ENCODE peak calls at places on chromosomes 16 and 17, in four cellular contexts. G is uterus, K is heart right ventricle, Y is heart left ventricle. J is an unnamed sample. For H3K4me1, the result is how much of the 10 kb centered on the place peaks cover.

GRCh38 chr16:6753553-6753952 is 579.1 kb upstream of the RBFOX1 start:
- DNase-seq in G (no peak), Y (no peak), K (no peak), J (no peak)

GRCh38 chr16:19382887-19383816 is 34.5 kb upstream of the TMC5 start:
- DNase-seq in K (no peak), Y (no peak), G (no peak), J (no peak)

GRCh38 chr17:72117748-72118587 is 2.9 kb upstream of the SOX9 start:
- DNase-seq in K (peak), G (no peak), Y (no peak), J (no peak)

GRCh38 chr17:37743612-37743874 is 1.3 kb downstream of the HNF1B start:
- DNase-seq in G (no peak), K (no peak), Y (no peak), J (no peak)

GRCh38 chr17:48841395-48841831 is 10.6 kb downstream of the CALCOCO2 start:
- DNase-seq in Y (no peak), K (no peak), G (peak), J (no peak)

GRCh38 chr16:89365044-89365467 is 125.3 kb downstream of the ANKRD11 start:
- DNase-seq in Y (no peak), G (no peak), K (no peak), J (no peak)

GRCh38 chr17:81821603-81822311 is 11.3 kb downstream of the MCRIP1 start:
- DNase-seq in G (peak), Y (peak), K (peak), J (peak)

GRCh38 chr16:52773026-52773425 is 226.1 kb upstream of the TOX3 start:
- DNase-seq in K (no peak), Y (no peak), G (no peak), J (no peak)

GRCh38 chr16:54080524-54081008 is 206.0 kb downstream of the IRX3 start:
- DNase-seq in G (no peak), K (no peak), Y (no peak), J (no peak)

GRCh38 chr16:23869052-23869451 is 33.3 kb downstream of the PRKCB start:
- DNase-seq in G (no peak), K (no peak), Y (no peak), J (no peak)

GRCh38 chr16:70432800-70433455 is 6.0 kb downstream of the ST3GAL2 start:
- DNase-seq in Y (no peak), G (no peak), K (peak), J (no peak)

GRCh38 chr17:2972749-2973148 is 90.7 kb downstream of the OR1D5 start:
- DNase-seq in K (no peak), Y (no peak), G (no peak), J (no peak)

GRCh38 chr17:38403491-38403890 is 24.8 kb upstream of the ARHGAP23 start:
- DNase-seq in G (no peak), Y (no peak), K (no peak), J (no peak)

GRCh38 chr16:58053682-58054005 is 28.1 kb downstream of the MMP15 start:
- DNase-seq in K (no peak), Y (no peak), G (no peak), J (no peak)

GRCh38 chr16:20884240-20884556 is 16.0 kb downstream of the DCUN1D3 start:
- DNase-seq in K (no peak), G (peak), Y (no peak), J (no peak)

GRCh38 chr17:71828182-71828596 is 292.6 kb upstream of the SOX9 start:
- DNase-seq in G (no peak), Y (no peak), K (no peak), J (no peak)

GRCh38 chr16:89113661-89114060 is 20.0 kb downstream of the ACSF3 start:
- DNase-seq in K (no peak), G (no peak), Y (peak), J (peak)

GRCh38 chr17:81510798-81511549 is 1.6 kb downstream of the ACTG1 start:
- DNase-seq in Y (no peak), G (no peak), K (no peak), J (no peak)

GRCh38 chr16:85605912-85606841 is 6.9 kb upstream of the GSE1 start:
- DNase-seq in Y (no peak), K (no peak), G (no peak), J (no peak)

GRCh38 chr16:85607331-85607765 is 5.8 kb upstream of the GSE1 start:
- DNase-seq in K (no peak), Y (no peak), G (no peak), J (no peak)

GRCh38 chr16:85608515-85608885 is 4.6 kb upstream of the GSE1 start:
- DNase-seq in G (no peak), K (no peak), Y (no peak), J (no peak)

GRCh38 chr16:85607796-85608514 is 5.2 kb upstream of the GSE1 start:
- DNase-seq in K (no peak), Y (no peak), G (no peak), J (no peak)

DNA sequence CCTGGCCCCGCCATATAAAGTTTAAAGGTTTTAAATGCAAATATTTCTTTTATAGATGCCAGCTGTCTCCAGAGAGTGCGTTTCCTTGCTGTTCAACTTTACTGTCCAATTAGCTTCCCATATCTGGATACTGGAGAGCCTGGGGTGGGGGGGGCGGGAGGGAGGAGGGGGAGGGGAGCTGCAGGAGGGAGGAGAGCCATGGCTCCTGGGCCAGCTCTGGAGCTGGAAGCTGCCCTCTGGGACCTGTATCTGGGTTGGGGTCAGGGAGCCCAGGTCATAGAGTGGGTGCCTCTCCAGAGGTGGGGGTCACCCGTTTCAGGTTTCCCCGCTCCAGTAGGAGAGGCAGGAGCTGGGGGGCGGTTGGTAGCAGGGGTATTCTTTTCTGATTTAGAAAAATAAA is 6.2 kb upstream of the GSE1 start:
- DNase-seq in Y (no peak), K (no peak), G (no peak), J (no peak)
- H3K4me1 ChIP-seq in Y (under half), K (under half), G (under half), J (under half)

DNA sequence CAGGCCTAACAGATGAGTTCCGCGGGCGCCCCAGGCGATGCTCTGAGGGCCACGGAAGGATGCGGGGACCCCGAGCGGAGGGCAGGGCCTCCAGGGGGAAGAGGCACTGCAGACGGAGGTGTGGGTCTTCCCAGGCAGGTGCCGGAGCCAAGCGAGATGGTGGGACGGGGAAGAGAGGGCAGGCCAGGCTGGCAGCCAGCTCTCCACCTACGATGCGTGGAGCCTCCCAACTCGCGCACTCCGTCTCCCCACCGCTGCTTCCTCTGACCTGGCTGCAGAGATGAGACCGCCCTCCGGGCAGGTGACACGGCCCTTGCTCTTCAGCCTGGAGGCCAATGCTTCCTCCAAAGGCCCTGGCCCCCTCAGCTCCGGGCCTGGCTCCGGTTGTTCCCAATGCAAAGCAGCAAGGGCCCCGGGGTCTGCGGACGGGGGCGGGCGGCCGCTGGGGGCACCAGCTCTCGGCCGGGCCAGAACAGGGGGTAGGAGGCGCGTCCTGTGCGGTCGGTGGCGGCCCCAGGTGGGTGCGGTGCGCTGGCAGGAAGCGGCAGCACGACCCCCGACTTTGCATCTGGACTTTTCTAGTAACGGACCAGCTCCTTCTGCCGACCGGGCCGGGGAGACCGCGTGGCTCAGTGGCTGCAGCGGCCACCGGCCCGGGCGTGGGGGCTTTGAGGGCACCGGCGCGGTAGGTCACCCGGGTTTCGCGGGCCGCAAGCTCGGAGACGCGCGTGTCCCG is 1.5 kb upstream of the SOX8 start:
- DNase-seq in G (no peak), Y (peak), K (no peak), J (no peak)
- H3K4me3 ChIP-seq in G (peak), Y (peak), K (peak), J (peak)

DNA sequence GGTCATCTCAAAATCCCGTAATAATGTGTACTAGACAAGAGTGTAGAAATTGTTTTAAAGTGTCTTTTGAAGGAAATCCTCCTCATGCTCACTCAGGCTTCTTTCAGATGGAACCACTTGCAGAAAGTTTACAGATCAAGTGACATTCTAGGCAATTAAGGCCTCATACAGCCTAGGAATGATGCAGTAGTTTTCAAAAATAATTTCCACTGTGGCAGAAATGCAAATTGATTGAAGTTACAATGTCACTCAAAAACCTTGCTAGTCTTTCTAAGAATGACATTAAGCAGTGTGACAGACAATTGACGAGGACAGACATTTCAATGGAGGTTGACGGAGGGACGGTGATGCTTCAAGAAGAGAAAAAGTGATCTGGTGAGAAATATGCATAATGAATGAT is 53.5 kb upstream of the CDH8 start:
- DNase-seq in G (no peak), K (no peak), Y (no peak), J (no peak)
- H3K4me1 ChIP-seq in G (under half), K (under half), Y (under half), J (under half)

DNA sequence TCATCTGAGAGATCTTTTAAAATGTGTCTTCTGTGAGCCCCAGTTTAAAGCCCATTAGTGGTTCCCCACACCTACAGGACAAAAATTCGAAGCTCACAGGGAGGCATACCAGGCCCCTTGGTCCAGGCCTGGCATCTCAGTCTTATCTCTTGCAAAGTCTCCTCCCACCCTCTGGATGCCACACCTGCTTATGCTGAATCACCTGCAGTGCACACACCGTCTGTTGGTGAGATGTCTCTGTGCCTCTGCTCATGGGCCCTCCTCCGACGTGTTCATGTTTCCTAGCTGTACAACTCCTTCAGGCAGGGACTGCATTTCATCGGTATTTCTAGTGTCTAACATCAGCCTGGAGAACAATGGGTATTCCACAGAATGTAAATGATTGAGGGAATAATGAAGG is 41.6 kb downstream of the RNF157 start:
- DNase-seq in G (no peak), K (no peak), Y (no peak), J (no peak)
- H3K4me3 ChIP-seq in G (no peak), K (no peak), Y (no peak), J (no peak)

DNA sequence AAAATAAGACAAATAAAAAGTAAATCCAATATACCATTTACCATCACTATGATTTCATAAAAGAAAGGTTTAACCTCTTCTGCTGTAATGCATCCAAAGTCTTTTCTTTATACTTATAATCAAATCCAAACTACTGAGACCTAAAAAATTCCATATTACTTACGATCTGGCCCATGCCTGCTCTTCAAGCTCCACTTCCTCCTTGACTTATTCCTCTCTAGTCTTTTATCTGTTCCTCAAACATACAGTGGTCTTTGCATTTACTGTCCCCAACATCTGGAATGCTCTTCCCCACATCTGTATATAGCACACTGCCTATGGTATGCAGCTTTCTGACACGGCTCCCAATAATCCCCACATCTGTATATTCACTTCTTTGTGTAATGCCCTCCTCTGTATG is 33.8 kb downstream of the PCTP start:
- DNase-seq in K (no peak), Y (no peak), G (no peak), J (no peak)
- H3K4me1 ChIP-seq in K (under half), Y (under half), G (under half), J (under half)